ENCODE peak calls at places on chromosome 12, in five cellular contexts. D is fibroblast of lung, U is A549, J is endothelial cell of umbilical vein, N is PC-3. Q is an unnamed sample.

GRCh38 chr12:111349748-111350520 is 19.0 kb downstream of the PHETA1 start:
- DNase-seq in D (no peak), U (no peak), J (no peak), N (no peak), Q (no peak)

GRCh38 chr12:14577344-14577743 is 9.7 kb upstream of the PLBD1 start:
- DNase-seq in D (no peak), U (no peak), J (no peak), N (no peak), Q (no peak)

GRCh38 chr12:118094039-118094438 is 9.8 kb downstream of the VSIG10 start:
- DNase-seq in D (no peak), U (no peak), J (no peak), N (no peak), Q (no peak)

GRCh38 chr12:47949441-47950341 is 13.7 kb upstream of the TMEM106C start:
- DNase-seq in D (peak), U (peak), J (peak), N (peak), Q (peak)

GRCh38 chr12:56338643-56339422 is at the start of gene IL23A:
- DNase-seq in D (no peak), U (no peak), J (peak), N (peak), Q (no peak)

GRCh38 chr12:101116911-101117310 is 93.1 kb downstream of the SLC5A8 start:
- DNase-seq in D (no peak), U (no peak), J (no peak), N (no peak), Q (no peak)

GRCh38 chr12:56521590-56522371 is at the start of gene RBMS2:
- DNase-seq in D (peak), U (peak), J (peak), N (peak), Q (peak)

GRCh38 chr12:79547044-79547734 is 143.6 kb downstream of the PAWR start:
- DNase-seq in D (no peak), U (peak), J (peak), N (peak), Q (peak)

GRCh38 chr12:69633061-69633460 is 22.4 kb upstream of the LRRC10 start:
- DNase-seq in D (no peak), U (no peak), J (no peak), N (peak), Q (no peak)
- TF ChIP-seq CTCF in D (no peak), U (peak), J (no peak), N (peak), Q (no peak)

GRCh38 chr12:121673013-121673441 is 3.6 kb upstream of the MORN3 start:
- DNase-seq in D (no peak), U (no peak), J (no peak), N (no peak), Q (no peak)
- H3K4me3 ChIP-seq in D (peak), U (peak), J (no peak), N (peak), Q (no peak)

DNA sequence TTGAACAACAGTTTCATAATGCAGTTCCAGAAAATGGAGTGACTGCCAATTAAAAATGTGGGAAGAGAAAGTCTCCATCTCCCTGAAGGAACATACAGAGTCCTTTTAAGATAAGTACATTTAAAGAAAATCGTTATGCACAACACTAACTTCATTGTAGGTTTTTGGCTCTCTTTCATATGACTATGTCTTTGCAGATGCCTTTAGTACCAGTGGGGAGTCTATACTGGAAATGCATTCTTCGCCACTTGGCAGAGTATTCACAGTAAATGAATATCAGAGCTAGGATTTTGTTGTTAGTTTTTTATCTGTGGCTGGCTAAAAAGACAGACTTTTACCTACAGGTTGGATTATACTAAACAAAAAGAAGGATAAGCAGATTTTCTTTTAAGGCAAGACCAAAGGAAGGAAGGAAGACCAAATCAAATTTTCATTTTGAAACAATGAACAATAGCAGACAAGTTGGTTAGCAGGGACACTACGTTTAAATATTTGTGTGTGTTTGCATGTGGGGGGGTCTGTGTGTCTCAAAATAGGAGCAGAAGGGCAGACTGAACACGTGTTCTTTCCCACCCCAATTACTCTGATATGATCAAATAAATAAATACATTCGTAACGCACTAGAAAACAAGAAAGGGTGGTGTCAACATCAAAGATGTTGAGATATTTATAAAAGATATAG is 124.5 kb downstream of the BTG1 start:
- DNase-seq in D (no peak), U (no peak), J (no peak), N (no peak), Q (no peak)
- TF ChIP-seq CTCF in D (no peak), U (no peak), J (no peak), N (no peak), Q (no peak)

GRCh38 chr12:31369712-31370521 is 44.0 kb upstream of the SINHCAF start:
- DNase-seq in D (peak), U (no peak), J (peak), N (no peak), Q (peak)
- H3K4me3 ChIP-seq in D (peak), U (no peak), J (no peak), N (no peak), Q (peak)

GRCh38 chr12:51217968-51218606 is at the start of gene POU6F1:
- DNase-seq in D (peak), U (peak), J (peak), N (peak), Q (no peak)
- TF ChIP-seq CTCF in D (peak), U (no peak), J (peak), N (no peak), Q (peak)

DNA sequence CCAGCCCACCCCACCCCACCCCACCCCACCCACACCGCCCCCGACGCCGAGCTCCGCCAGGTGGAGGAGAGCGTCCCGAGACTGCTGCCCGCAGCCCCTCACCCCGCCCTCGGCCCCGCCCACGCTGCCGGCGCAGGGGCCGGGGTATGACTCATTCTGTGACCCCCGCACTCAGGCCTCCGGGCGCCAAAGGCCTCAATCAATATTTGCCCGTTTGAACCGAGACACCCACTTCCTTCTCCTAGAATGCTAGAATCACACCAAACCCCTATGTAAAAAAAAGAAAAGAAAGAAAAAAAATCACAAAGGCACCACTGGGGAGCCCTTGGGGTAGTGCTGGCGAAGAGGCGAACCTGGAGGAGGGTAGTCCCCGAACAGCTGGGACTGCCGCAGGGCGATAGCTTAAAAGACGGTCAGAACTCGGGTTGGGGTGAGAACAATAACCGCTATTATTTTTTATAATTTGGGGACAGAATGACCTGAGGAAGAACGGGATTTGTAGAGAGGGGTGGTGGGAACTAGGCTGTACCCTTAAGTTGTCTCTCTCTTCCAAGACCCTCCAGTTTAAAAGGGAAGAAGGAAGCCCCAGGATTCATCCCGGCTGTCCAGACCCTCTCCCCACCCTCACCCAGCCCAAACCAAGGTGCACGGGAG is 894 bp downstream of the KRT8 start:
- DNase-seq in D (peak), U (peak), J (peak), N (peak), Q (no peak)
- H3K4me3 ChIP-seq in D (no peak), U (peak), J (no peak), N (peak), Q (no peak)

GRCh38 chr12:122867701-122868461 is 28.0 kb downstream of the VPS37B start:
- DNase-seq in D (no peak), U (peak), J (peak), N (peak), Q (no peak)
- TF ChIP-seq CTCF in D (no peak), U (peak), J (peak), N (peak), Q (peak)

DNA sequence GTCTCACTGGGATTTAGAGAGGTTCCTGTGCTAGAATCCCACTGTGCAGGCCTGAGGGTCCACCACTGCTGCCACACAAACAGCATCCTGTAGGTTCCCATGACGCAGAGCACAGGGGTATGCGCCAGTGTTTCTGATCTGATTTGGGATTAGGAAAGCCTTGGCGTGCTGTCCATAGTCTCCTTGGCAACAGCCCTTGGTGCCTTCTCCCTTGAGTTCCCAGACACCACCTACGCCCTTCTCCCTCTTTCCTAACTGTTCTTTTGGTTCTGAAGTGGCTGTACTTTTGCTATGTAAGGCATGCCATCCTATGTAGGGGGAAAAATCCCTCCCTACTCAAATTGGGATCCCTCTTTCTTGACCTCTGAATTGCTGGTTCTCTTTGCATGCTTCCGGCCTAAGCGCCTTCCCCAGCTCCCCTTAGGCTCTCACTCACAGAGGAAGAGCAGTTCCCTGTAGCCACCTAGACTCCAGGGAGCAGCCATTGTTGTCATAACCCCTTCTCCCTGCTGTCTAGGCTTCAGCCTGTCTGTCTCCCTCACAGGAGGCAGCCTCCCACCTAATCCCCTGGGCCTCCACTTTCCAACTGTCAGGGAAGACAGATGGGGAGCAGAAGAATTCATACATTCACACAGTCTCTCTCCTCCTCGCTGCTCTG is 14.8 kb upstream of the RIC8B start:
- DNase-seq in D (no peak), U (no peak), J (no peak), N (no peak), Q (no peak)
- H3K4me3 ChIP-seq in D (no peak), U (no peak), J (no peak), N (no peak), Q (no peak)

GRCh38 chr12:70449758-70450341 is 83.8 kb downstream of the KCNMB4 start:
- DNase-seq in D (no peak), U (no peak), J (no peak), N (no peak), Q (no peak)
- TF ChIP-seq CTCF in D (no peak), U (no peak), J (no peak), N (no peak), Q (no peak)

DNA sequence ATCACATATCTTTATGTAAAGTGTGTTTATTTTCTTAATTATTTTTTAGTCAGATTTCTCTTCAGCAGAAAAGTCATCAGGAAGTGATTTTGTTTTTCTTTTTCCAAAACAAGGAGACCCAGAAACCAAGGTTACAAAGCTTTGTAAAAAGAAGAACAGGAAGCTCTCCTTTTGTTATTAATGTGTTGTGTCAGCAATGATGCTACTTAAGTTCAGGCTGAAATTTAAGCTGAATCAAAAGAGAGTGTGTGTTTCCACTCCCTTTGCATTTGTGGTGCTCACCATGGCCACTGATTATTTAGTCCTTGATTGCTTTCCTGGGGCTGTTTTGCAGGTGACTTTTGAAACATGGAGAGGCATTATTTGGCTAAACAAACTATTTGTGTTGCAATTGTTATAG is 155.3 kb upstream of the ATP2B1 start:
- DNase-seq in D (no peak), U (no peak), J (peak), N (no peak), Q (no peak)
- H3K4me3 ChIP-seq in D (no peak), U (no peak), J (no peak), N (no peak), Q (no peak)

Q was measured in AG04449.